ENCODE peak calls at places on chromosomes 3 and 15, in five cellular contexts. Y is T-helper 22 cell; Z is CMK; S is activated CD4-positive, alpha-beta T cell treated with anti-CD3 and anti-CD28 coated beads for 24 hours; G is mucosa of gallbladder. K is an unnamed sample.

GRCh38 chr3:150922611-150923010 is 17.4 kb upstream of the MINDY4B start:
- DNase-seq in Y (no peak), Z (no peak), S (no peak), G (no peak), K (no peak)

GRCh38 chr3:278300-279064 is 81.9 kb downstream of the CHL1 start:
- DNase-seq in Y (no peak), Z (no peak), S (no peak), G (no peak), K (no peak)

GRCh38 chr15:101024111-101024695 is 105.0 kb downstream of the LRRK1 start:
- DNase-seq in Y (no peak), Z (no peak), S (no peak), G (peak), K (no peak)

GRCh38 chr3:126480864-126481263 is 5.2 kb upstream of the ZXDC start:
- DNase-seq in Y (no peak), Z (no peak), S (no peak), G (no peak), K (no peak)

GRCh38 chr3:8837172-8837571 is 67.8 kb upstream of the OXTR start:
- DNase-seq in Y (no peak), Z (no peak), S (no peak), G (no peak), K (no peak)

GRCh38 chr3:142274908-142275307 is 49.5 kb upstream of the GK5 start:
- DNase-seq in Y (no peak), Z (no peak), S (no peak), G (no peak), K (no peak)

GRCh38 chr3:187678869-187679268 is 8.7 kb upstream of the SST start:
- DNase-seq in Y (no peak), Z (peak), S (peak), G (peak), K (peak)

GRCh38 chr15:37142371-37142770 is 42.0 kb upstream of the MEIS2 start:
- DNase-seq in Y (no peak), Z (no peak), S (no peak), G (no peak), K (no peak)

GRCh38 chr3:47850062-47850802 is 47.3 kb downstream of the DHX30 start:
- DNase-seq in Y (no peak), Z (no peak), S (no peak), G (no peak), K (peak)

GRCh38 chr3:134364936-134365765 is 9.1 kb downstream of the AMOTL2 start:
- DNase-seq in Y (no peak), Z (no peak), S (no peak), G (no peak), K (no peak)

GRCh38 chr3:188315563-188315962 is 161.6 kb downstream of the LPP start:
- DNase-seq in Y (no peak), Z (no peak), S (no peak), G (no peak), K (no peak)

GRCh38 chr15:80228959-80229610 is 22.9 kb downstream of the CTXND1 start:
- DNase-seq in Y (no peak), Z (no peak), S (no peak), G (no peak), K (no peak)

GRCh38 chr3:132595036-132595435 is 2.0 kb upstream of the ACKR4 start:
- DNase-seq in Y (no peak), Z (no peak), S (no peak), G (no peak), K (no peak)

GRCh38 chr15:81296218-81296617 is 27.7 kb downstream of the STARD5 start:
- DNase-seq in Y (no peak), Z (no peak), S (no peak), G (no peak), K (no peak)

GRCh38 chr3:3196148-3196861 is 16.8 kb upstream of the CRBN start:
- DNase-seq in Y (no peak), Z (no peak), S (no peak), G (no peak), K (peak)

GRCh38 chr3:24886511-24886910 is 391.9 kb upstream of the THRB start:
- DNase-seq in Y (no peak), Z (no peak), S (no peak), G (no peak), K (no peak)

GRCh38 chr15:85473455-85473854 is 93.1 kb downstream of the AKAP13 start:
- DNase-seq in Y (no peak), Z (no peak), S (no peak), G (no peak), K (no peak)

GRCh38 chr15:53110999-53111398 is 320.9 kb upstream of the ONECUT1 start:
- DNase-seq in Y (no peak), Z (no peak), S (no peak), G (no peak), K (no peak)

GRCh38 chr15:38129531-38130199 is 123.0 kb upstream of the SPRED1 start:
- DNase-seq in Y (no peak), Z (no peak), S (no peak), G (peak), K (peak)

GRCh38 chr3:151085889-151086483 is 522 bp downstream of the MED12L start:
- DNase-seq in Y (no peak), Z (no peak), S (no peak), G (peak), K (no peak)

GRCh38 chr3:101803152-101803782 is 24.3 kb downstream of the NXPE3 start:
- DNase-seq in Y (peak), Z (no peak), S (no peak), G (peak), K (peak)

GRCh38 chr3:76199382-76199781 is 414.0 kb upstream of the ZNF717 start:
- DNase-seq in Y (no peak), Z (no peak), S (no peak), G (no peak), K (no peak)

GRCh38 chr15:57149196-57149595 is 227.1 kb upstream of the CGNL1 start:
- DNase-seq in Y (no peak), Z (no peak), S (no peak), G (no peak), K (no peak)